ENCODE peak calls at places on chromosomes 13 and 19, in four cellular contexts. A is thyroid gland, Q is IMR-90, P is GM12891. H is an unnamed sample.

GRCh38 chr13:97843201-97843600 is 110.3 kb upstream of the IPO5 start:
- DNase-seq in P (no peak), A (no peak), Q (no peak), H (no peak)

GRCh38 chr19:32258167-32258566 is 87.2 kb upstream of the ZNF507 start:
- DNase-seq in A (no peak), Q (no peak), P (no peak), H (no peak)

GRCh38 chr13:26965976-26966375 is 205.4 kb upstream of the GPR12 start:
- DNase-seq in A (no peak), Q (peak; percentile 93), P (no peak), H (no peak)

GRCh38 chr13:51805313-51805712 is 1.4 kb upstream of the DHRS12 start:
- DNase-seq in A (no peak), P (no peak), Q (no peak), H (no peak)

GRCh38 chr19:55838251-55838650 is 1.9 kb downstream of the NLRP4 start:
- DNase-seq in Q (no peak), A (no peak), P (no peak), H (no peak)

GRCh38 chr13:95357875-95358274 is 56.6 kb upstream of the ABCC4 start:
- DNase-seq in A (no peak), Q (no peak), P (no peak), H (no peak)

GRCh38 chr13:112943309-112944125 is 25.5 kb upstream of the MCF2L start:
- DNase-seq in Q (peak; percentile 4), P (peak; percentile 52), A (peak; percentile 73), H (no peak)

GRCh38 chr13:54640719-54641118 is 1612.1 kb downstream of the OLFM4 start:
- DNase-seq in P (no peak), Q (no peak), A (no peak), H (no peak)

GRCh38 chr19:9869008-9869617 is 34.0 kb downstream of the PIN1 start:
- DNase-seq in Q (no peak), A (no peak), P (no peak), H (no peak)

GRCh38 chr13:20401958-20402856 is 123.5 kb downstream of the CRYL1 start:
- DNase-seq in A (no peak), Q (peak; percentile 59), P (no peak), H (peak; percentile 61)

GRCh38 chr19:32168606-32169005 is 176.8 kb upstream of the ZNF507 start:
- DNase-seq in P (no peak), A (no peak), Q (no peak), H (no peak)

GRCh38 chr13:108987488-108987887 is 358.1 kb downstream of the MYO16 start:
- DNase-seq in A (no peak), Q (peak; percentile 62), P (no peak), H (no peak)

GRCh38 chr19:4717191-4717965 is 6.3 kb downstream of the DPP9 start:
- DNase-seq in P (no peak), A (peak; percentile 47), Q (peak; percentile 70), H (no peak)

GRCh38 chr19:54011507-54012211 is 20.2 kb downstream of the CACNG6 start:
- DNase-seq in Q (no peak), A (no peak), P (no peak), H (no peak)

GRCh38 chr19:49528211-49528771 is 488 bp downstream of the RCN3 start:
- DNase-seq in Q (peak; percentile 30), P (no peak), A (no peak), H (no peak)

GRCh38 chr13:99916366-99917103 is 55.0 kb downstream of the ZIC5 start:
- DNase-seq in P (peak; percentile 57), Q (peak; percentile 71), A (peak; percentile 11), H (peak; percentile 93)

GRCh38 chr13:40995997-40996396 is 23.1 kb downstream of the ELF1 start:
- DNase-seq in Q (no peak), P (no peak), A (no peak), H (no peak)
- TF ChIP-seq POLR2A in Q (no peak), P (no peak), A (no peak), H (no peak)

DNA sequence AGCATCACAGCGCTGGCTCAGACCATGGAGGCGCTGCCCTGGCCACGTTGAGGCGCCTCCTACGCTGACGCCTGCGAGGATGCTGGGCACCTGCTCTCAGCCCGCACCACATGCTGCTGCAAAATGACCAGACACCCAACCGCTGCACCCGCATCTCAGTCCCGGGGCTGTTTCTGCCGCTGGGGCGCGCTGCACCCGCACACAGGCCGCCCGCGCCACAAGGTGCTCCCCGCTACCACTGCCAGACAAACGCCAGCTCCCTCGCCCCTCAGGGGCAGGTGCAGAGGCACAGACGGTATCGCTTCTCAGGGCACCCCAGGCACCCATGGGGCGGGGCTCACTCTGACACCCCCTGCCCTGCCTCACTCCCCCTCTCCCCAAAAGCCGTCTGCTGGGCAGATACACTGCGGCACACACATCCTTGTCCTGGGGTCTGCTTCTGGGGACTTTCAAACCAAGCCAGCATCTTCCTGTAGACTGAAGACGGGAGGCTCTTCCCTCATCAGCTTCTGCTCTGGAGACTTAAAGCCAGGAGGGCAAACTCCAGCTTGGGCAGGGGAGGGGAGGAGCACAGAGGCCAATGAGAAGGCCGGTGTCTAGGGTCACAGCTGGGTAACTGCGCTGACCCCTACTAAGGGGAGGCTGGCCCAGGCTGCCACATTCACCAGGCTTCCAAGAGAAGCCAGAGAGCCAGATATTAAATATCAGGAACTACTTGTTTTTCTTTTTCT is 16.3 kb downstream of the CHERP start:
- DNase-seq in Q (no peak), P (no peak), A (no peak), H (no peak)
- TF ChIP-seq POLR2A in Q (no peak), P (no peak), A (no peak), H (no peak)

GRCh38 chr19:7905298-7905697 is 1.6 kb downstream of the MAP2K7 start:
- DNase-seq in Q (no peak), A (no peak), P (no peak), H (no peak)

GRCh38 chr19:7905859-7906258 is 2.2 kb downstream of the MAP2K7 start:
- DNase-seq in Q (no peak), P (no peak), A (no peak), H (no peak)

GRCh38 chr19:7902796-7903243 is 857 bp upstream of the MAP2K7 start:
- DNase-seq in P (no peak), A (no peak), Q (no peak), H (no peak)

GRCh38 chr19:7903244-7904073 is at the start of gene MAP2K7:
- DNase-seq in P (peak; percentile 99), A (peak; percentile 100), Q (peak; percentile 99), H (peak; percentile 96)

GRCh38 chr19:7904074-7905020 is 670 bp downstream of the MAP2K7 start:
- DNase-seq in A (peak; percentile 45), Q (no peak), P (peak; percentile 79), H (no peak)
- TF ChIP-seq POLR2A in A (no peak), Q (no peak), P (peak; percentile 10), H (no peak)

GRCh38 chr19:40084948-40085347 is 5.8 kb downstream of the ZNF780A start:
- DNase-seq in Q (no peak), A (no peak), P (no peak), H (no peak)

GRCh38 chr19:40088299-40089047 is 2.3 kb downstream of the ZNF780A start:
- DNase-seq in P (no peak), Q (no peak), A (no peak), H (no peak)

GRCh38 chr19:40091205-40092129 is 724 bp upstream of the ZNF780A start:
- DNase-seq in P (no peak), A (no peak), Q (no peak), H (no peak)

GRCh38 chr19:40089462-40089861 is 1.3 kb downstream of the ZNF780A start:
- DNase-seq in A (no peak), P (no peak), Q (peak; percentile 8), H (no peak)

DNA sequence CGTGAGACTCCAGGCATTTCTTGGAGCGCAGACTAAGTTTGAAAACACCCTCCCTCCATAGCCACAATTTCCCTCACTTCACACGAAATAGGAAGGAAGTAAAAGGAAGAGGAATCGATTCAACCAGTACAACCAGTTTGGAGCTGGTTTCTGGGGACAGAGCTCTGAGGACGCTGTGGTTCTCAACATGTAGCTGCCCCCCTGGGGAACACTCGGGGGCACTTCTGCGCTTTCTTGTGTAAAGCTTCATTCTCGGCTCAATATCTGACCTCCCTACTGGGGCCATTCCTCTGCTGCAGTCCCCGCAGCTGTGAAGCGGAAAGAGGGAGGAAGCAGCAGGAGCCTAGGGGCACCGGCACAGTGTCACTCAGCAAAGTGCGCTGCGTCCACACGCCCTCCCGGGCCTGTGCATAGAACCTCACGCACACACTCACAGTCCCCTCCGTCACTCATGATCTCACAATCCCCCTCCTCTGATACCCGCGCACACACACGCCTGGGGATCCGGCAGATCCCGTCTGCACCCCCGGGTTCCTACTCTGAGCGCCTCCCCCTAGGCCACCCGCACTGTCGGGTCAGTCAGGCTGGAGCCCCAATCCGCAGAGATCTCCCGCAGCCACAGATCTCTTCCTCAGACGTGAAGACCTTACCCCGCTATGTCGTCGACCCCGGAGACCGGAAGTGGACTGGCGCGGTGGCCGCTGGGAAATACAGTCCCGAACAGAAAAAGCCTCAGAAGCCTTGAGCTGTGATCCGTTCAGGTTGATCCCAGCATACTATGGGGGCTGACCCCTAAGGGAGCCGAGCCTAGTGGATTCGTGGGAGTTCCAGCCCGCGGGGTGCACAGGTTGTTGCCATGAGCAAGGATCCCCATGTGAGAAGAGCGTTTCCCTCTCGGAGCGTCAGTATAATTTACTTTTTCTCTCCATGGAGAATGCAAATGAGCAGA is at the start of gene ZNF780A:
- DNase-seq in A (peak; percentile 77), Q (peak; percentile 47), P (peak; percentile 38), H (peak; percentile 72)
- TF ChIP-seq POLR2A in A (no peak), Q (peak; percentile 43), P (peak; percentile 82), H (peak; percentile 82)

GRCh38 chr19:11598103-11598483 is 810 bp downstream of the ZNF627 start:
- DNase-seq in P (no peak), A (no peak), Q (no peak), H (no peak)

GRCh38 chr19:11596156-11596555 is 1.1 kb upstream of the ZNF627 start:
- DNase-seq in A (no peak), Q (no peak), P (no peak), H (no peak)

GRCh38 chr19:11594084-11594483 is 3.2 kb upstream of the ZNF627 start:
- DNase-seq in Q (no peak), A (no peak), P (no peak), H (no peak)

GRCh38 chr19:11598746-11599145 is 1.5 kb downstream of the ZNF627 start:
- DNase-seq in P (no peak), A (no peak), Q (no peak), H (no peak)

DNA sequence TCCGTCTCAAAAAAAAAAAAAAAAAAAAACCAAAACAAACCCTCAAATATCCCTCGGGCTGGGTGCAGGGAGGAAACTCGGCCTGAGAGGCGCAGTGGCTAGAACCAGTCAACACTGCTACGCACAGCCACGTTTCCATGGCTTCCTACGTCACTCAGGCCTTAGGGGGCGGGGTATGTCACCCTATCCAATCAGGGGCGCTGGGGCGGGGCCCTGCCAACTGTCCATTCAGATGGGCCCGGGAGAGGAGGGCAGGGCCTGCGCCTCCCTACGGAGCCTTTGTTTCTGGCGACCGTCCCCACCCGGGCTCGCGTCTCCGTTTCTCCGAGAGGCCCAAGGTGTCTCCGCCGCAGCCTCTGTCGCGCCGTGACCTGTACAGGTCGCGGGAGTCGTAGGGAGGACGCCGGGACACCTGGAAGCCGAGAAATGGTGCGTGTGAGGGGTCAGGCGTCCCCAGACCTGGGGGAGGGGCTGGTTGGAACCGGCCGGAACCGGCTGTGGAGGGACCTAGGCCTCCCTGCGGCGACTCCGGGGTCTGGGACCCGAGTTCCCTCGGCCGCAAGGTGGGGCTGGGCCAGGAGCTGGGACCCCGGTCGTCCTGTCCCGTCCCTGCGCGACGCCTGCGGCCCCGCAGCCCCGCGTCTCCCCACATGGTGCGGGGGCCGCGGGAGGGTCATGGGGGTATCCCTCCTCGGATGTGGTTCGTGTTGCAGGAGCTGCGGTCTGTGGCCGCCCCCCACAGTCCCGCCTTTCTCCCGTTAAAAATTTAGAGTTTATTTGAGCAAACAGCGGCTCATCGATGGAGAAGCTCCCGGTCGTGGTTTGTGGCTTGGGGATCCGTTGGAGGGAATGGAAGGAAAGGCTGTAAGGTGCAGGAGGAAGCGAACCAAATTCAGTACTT is at the start of gene ZNF627:
- DNase-seq in Q (peak; percentile 98), A (peak; percentile 100), P (peak; percentile 93), H (peak; percentile 96)
- TF ChIP-seq POLR2A in Q (peak; percentile 96), A (peak; percentile 69), P (peak; percentile 94), H (peak; percentile 92)

H was measured in H54.